ENCODE peak calls at places on chromosomes 7 and 10, in seven cellular contexts. X is NCI-H2029, C is EL, O is NCI-H1105 treated with DMSO at 0.1 percent for 48 hours, N is AG09309, Z is NCI-H526, Q is OCI-LY7. R is an unnamed sample.

GRCh38 chr7:138086585-138087270 is 10.5 kb downstream of the AKR1D1 start:
- DNase-seq in O (no peak), Z (no peak), Q (no peak), N (no peak), C (no peak), X (no peak), R (no peak)

GRCh38 chr7:154769011-154769410 is 233.9 kb downstream of the PAXIP1 start:
- DNase-seq in C (no peak), X (no peak), N (no peak), Q (no peak), Z (no peak), O (no peak), R (no peak)

GRCh38 chr7:150401424-150401790 is 22.3 kb downstream of the ZNF775 start:
- DNase-seq in O (no peak), N (no peak), Q (no peak), X (no peak), C (no peak), Z (no peak), R (no peak)

GRCh38 chr7:78176186-78176585 is 377.6 kb downstream of the PHTF2 start:
- DNase-seq in Z (no peak), C (no peak), X (no peak), O (no peak), Q (no peak), N (no peak), R (no peak)

GRCh38 chr7:74025146-74025545 is 2.8 kb upstream of the ELN start:
- DNase-seq in X (no peak), N (no peak), C (no peak), Q (no peak), Z (peak; percentile 38), O (peak; percentile 39), R (no peak)

GRCh38 chr7:55549457-55549856 is 22.8 kb downstream of the VOPP1 start:
- DNase-seq in Z (no peak), X (no peak), O (no peak), N (no peak), C (no peak), Q (peak; percentile 71), R (no peak)

GRCh38 chr10:69389827-69390490 is 26.8 kb downstream of the TACR2 start:
- DNase-seq in C (peak; percentile 32), Q (peak; percentile 29), O (no peak), Z (peak; percentile 21), X (no peak), N (no peak), R (no peak)

GRCh38 chr10:129864601-129865126 is 99.4 kb downstream of the EBF3 start:
- DNase-seq in O (no peak), Q (no peak), Z (no peak), X (no peak), N (no peak), C (no peak), R (no peak)

GRCh38 chr7:32357535-32358277 is 132.5 kb downstream of the LSM5 start:
- DNase-seq in Z (peak; percentile 40), X (no peak), N (no peak), Q (peak; percentile 3), C (peak; percentile 4), O (peak; percentile 16), R (no peak)

GRCh38 chr7:139730746-139731612 is 46.8 kb downstream of the HIPK2 start:
- DNase-seq in C (no peak), N (no peak), O (no peak), X (no peak), Q (peak; percentile 78), Z (peak; percentile 75), R (no peak)

R was measured in LNCaP clone FGC.